ENCODE peak calls at places on chromosome 4, in eight cellular contexts. Z is SK-N-SH; X is endothelial cell; Q is ovary; J is mesothelial cell of epicardium; T is dorsolateral prefrontal cortex; R is CD8-positive, alpha-beta T cell; F is colonic mucosa. E is an unnamed sample.

GRCh38 chr4:19982556-19982955 is 269.1 kb upstream of the SLIT2 start:
- DNase-seq in Z (no peak), X (no peak), Q (no peak), J (no peak), T (no peak), R (no peak), F (no peak), E (no peak)

GRCh38 chr4:112111306-112111705 is 33.9 kb upstream of the FAM241A start:
- DNase-seq in Z (no peak), X (no peak), Q (no peak), J (no peak), T (no peak), R (no peak), F (no peak), E (no peak)

GRCh38 chr4:16140520-16141249 is 56.9 kb upstream of the PROM1 start:
- DNase-seq in Z (no peak), X (no peak), Q (no peak), J (no peak), T (no peak), R (no peak), F (peak), E (no peak)

GRCh38 chr4:140239311-140239710 is 85.3 kb upstream of the MAML3 start:
- DNase-seq in Z (no peak), X (no peak), Q (no peak), J (no peak), T (no peak), R (no peak), F (no peak), E (peak)

GRCh38 chr4:1240721-1241465 is 8.0 kb downstream of the CTBP1 start:
- DNase-seq in Z (peak), X (no peak), Q (peak), J (no peak), T (no peak), R (no peak), F (no peak), E (no peak)

GRCh38 chr4:78984593-78984992 is 45.4 kb upstream of the PAQR3 start:
- DNase-seq in Z (no peak), X (no peak), Q (no peak), J (no peak), T (no peak), R (no peak), F (no peak), E (no peak)

GRCh38 chr4:173014113-173014558 is 154.5 kb upstream of the GALNT7 start:
- DNase-seq in Z (peak), X (peak), Q (no peak), J (no peak), T (no peak), R (no peak), F (no peak), E (peak)

GRCh38 chr4:28177641-28178040 is 1317.0 kb downstream of the STIM2 start:
- DNase-seq in Z (no peak), X (no peak), Q (no peak), J (no peak), T (no peak), R (no peak), F (no peak), E (no peak)

GRCh38 chr4:78749972-78750727 is 26.0 kb upstream of the BMP2K start:
- DNase-seq in Z (no peak), X (no peak), Q (no peak), J (no peak), T (no peak), R (no peak), F (no peak), E (no peak)

GRCh38 chr4:52718123-52718522 is 33.1 kb downstream of the ERVMER34-1 start:
- DNase-seq in Z (no peak), X (no peak), Q (no peak), J (no peak), T (no peak), R (no peak), F (no peak), E (no peak)

GRCh38 chr4:20421586-20421985 is 169.9 kb downstream of the SLIT2 start:
- DNase-seq in Z (no peak), X (no peak), Q (no peak), J (no peak), T (no peak), R (no peak), F (no peak), E (no peak)

GRCh38 chr4:10729366-10729765 is 44.8 kb upstream of the CLNK start:
- DNase-seq in Z (no peak), X (no peak), Q (no peak), J (no peak), T (no peak), R (no peak), F (no peak), E (no peak)

GRCh38 chr4:121278811-121279368 is 101.9 kb downstream of the QRFPR start:
- DNase-seq in Z (no peak), X (no peak), Q (no peak), J (no peak), T (no peak), R (no peak), F (no peak), E (no peak)

GRCh38 chr4:121272526-121272925 is 108.3 kb downstream of the QRFPR start:
- DNase-seq in Z (no peak), X (no peak), Q (no peak), J (no peak), T (no peak), R (no peak), F (no peak), E (no peak)

GRCh38 chr4:121273191-121273590 is 107.6 kb downstream of the QRFPR start:
- DNase-seq in Z (no peak), X (no peak), Q (no peak), J (no peak), T (no peak), R (no peak), F (no peak), E (no peak)

GRCh38 chr4:121283319-121283718 is 97.5 kb downstream of the QRFPR start:
- DNase-seq in Z (no peak), X (no peak), Q (no peak), J (no peak), T (no peak), R (no peak), F (no peak), E (no peak)

DNA sequence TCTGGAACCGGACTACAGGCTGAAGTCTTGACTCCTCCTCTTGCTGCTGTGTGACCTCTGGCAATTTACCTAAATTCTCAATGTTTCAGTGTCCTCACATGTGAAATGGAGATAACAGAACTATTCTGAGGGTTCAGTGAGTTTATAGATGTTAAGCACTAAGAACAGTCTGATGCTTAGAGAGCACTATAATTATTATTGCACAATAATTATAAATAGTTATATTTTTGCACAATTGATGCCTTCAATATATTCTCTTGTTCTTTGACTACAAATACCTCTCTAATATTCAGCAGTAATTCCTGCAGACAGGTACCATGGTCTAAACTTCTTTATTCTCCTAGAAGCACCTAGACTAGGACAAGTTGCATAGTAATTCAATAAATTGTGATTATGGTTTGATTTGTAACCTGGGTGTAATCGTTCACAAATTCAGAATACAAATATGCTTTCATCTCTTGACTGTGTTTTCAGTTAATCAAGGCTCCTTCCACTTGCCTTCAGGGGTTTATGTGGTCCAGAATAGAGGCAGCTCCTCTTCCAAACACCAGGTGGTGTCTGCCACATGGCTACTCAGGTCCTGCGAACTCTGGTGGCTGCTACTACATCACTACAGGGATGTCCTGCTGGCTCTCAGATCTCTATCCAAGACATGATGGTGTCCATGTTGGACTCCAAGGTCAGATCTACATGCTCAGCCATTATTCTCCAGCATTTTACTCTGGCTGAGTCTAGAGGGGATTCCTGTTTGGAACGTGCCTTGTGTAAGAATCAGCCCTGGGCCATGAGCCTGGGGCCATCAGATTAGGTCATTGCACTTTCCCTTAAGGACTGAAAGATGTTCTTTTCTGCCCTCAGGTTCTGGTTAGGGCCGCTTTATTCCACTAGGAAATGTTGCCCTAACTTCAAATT is 103.4 kb downstream of the QRFPR start:
- DNase-seq in Z (peak), X (peak), Q (no peak), J (no peak), T (no peak), R (no peak), F (no peak), E (peak)
- TF ChIP-seq CTCF in Z (peak), X (peak), Q (no peak), J (no peak), T (no peak), R (no peak), F (peak), E (peak)

GRCh38 chr4:60805500-60806313 is 394.4 kb upstream of the ADGRL3 start:
- DNase-seq in Z (peak), X (peak), Q (no peak), J (no peak), T (no peak), R (no peak), F (no peak), E (peak)
- TF ChIP-seq CTCF in Z (peak), X (peak), Q (no peak), J (no peak), T (peak), R (no peak), F (peak), E (peak)

GRCh38 chr4:13112030-13112429 is 372.1 kb downstream of the RAB28 start:
- DNase-seq in Z (no peak), X (no peak), Q (no peak), J (no peak), T (no peak), R (no peak), F (no peak), E (no peak)

GRCh38 chr4:13103382-13104015 is 380.6 kb downstream of the RAB28 start:
- DNase-seq in Z (no peak), X (no peak), Q (no peak), J (no peak), T (no peak), R (no peak), F (no peak), E (no peak)

GRCh38 chr4:13109536-13109935 is 374.6 kb downstream of the RAB28 start:
- DNase-seq in Z (no peak), X (no peak), Q (no peak), J (no peak), T (no peak), R (no peak), F (no peak), E (no peak)

GRCh38 chr4:13102344-13102743 is 381.8 kb downstream of the RAB28 start:
- DNase-seq in Z (no peak), X (no peak), Q (no peak), J (no peak), T (no peak), R (no peak), F (no peak), E (no peak)

GRCh38 chr4:13108096-13108495 is 376.0 kb downstream of the RAB28 start:
- DNase-seq in Z (no peak), X (no peak), Q (no peak), J (no peak), T (no peak), R (no peak), F (no peak), E (no peak)
- TF ChIP-seq CTCF in Z (no peak), X (no peak), Q (no peak), J (no peak), T (no peak), R (no peak), F (no peak), E (peak)

DNA sequence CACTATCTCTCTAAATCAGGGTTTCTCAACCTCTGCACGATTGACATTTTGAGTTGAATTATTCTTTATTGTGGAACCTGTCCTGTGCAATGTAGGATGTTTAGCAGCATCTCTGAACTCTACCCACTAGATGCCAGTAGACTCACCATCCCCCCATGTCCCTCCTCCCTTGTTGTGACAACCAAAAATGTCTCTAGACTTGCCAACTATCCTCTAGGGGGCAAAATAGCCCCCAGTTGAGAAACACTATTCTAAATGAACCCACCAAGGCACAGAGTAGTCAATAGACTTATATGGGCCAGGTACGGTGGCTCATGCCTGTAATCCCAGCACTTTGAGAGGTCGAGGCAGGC is 49.1 kb upstream of the GAB1 start:
- DNase-seq in Z (no peak), X (no peak), Q (no peak), J (no peak), T (no peak), R (no peak), F (no peak), E (no peak)
- TF ChIP-seq CTCF in Z (no peak), X (no peak), Q (no peak), J (no peak), T (no peak), R (no peak), F (no peak), E (no peak)

DNA sequence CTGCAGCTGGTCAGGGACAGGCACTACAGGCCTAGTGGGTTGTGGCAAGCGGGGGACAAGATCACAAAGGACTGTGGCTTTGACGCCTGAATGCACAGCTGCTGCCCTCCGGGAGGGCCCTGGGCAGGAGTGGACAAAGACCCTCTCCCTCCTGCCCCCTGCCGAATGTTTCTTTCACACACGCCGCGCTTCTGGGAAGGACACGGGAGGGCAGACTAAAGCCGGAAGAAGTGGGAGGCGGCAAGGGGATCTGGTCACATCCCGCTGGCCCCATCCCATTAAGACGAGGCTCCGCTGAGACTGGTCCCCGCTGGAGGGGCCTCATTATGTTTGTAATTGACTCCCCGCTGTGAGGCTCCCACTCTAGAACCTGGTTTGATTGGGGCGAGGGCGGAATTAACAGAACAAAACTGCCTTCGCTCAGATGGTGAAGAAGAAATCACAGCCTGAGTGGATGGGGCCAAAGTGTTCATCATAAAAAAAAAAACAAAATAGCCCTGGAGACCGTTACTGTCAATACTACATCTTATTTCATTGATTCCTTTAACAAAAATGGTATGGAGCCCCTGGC is 37.8 kb upstream of the PSAPL1 start:
- DNase-seq in Z (no peak), X (no peak), Q (no peak), J (no peak), T (no peak), R (no peak), F (no peak), E (peak)
- TF ChIP-seq CTCF in Z (no peak), X (no peak), Q (no peak), J (no peak), T (no peak), R (no peak), F (no peak), E (peak)

GRCh38 chr4:165060938-165061337 is 7.3 kb downstream of the TRIM75 start:
- DNase-seq in Z (no peak), X (no peak), Q (no peak), J (no peak), T (no peak), R (no peak), F (no peak), E (no peak)
- TF ChIP-seq CTCF in Z (peak), X (no peak), Q (no peak), J (no peak), T (peak), R (no peak), F (no peak), E (peak)

GRCh38 chr4:69896530-69897116 is 34.2 kb upstream of the CSN1S1 start:
- DNase-seq in Z (no peak), X (no peak), Q (no peak), J (no peak), T (no peak), R (no peak), F (no peak), E (no peak)
- TF ChIP-seq CTCF in Z (peak), X (peak), Q (no peak), J (peak), T (peak), R (no peak), F (peak), E (peak)

GRCh38 chr4:121823505-121824170 is at the start of gene CCNA2:
- DNase-seq in Z (peak), X (peak), Q (peak), J (peak), T (peak), R (peak), F (peak), E (peak)
- TF ChIP-seq CTCF in Z (no peak), X (no peak), Q (no peak), J (no peak), T (peak), R (no peak), F (no peak), E (no peak)

GRCh38 chr4:25029479-25030282 is 1.1 kb downstream of the LGI2 start:
- DNase-seq in Z (peak), X (no peak), Q (no peak), J (no peak), T (no peak), R (no peak), F (no peak), E (no peak)

GRCh38 chr4:25031077-25031606 is 396 bp upstream of the LGI2 start:
- DNase-seq in Z (peak), X (peak), Q (peak), J (no peak), T (no peak), R (no peak), F (no peak), E (peak)

GRCh38 chr4:25030283-25031076 is at the start of gene LGI2:
- DNase-seq in Z (peak), X (peak), Q (peak), J (peak), T (peak), R (no peak), F (peak), E (peak)

DNA sequence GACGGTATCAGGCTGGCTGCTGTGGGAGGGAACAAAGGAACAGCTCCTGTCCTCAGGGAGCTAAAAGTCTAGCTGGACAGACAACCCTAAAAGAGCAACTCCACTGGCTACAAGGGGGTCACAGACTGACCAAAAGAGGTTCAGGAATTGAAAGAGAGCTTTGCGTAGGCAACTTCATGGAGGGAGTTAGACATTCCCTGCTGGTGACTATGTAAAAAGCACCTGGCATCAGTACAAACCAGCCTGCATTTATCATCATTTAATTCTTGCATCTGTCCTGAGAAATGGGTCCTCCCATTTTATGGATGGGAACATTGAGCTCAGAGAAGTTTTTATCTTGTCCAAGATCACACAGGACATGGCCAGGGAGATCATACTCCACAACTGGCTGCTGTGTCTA is 1.4 kb upstream of the LGI2 start:
- DNase-seq in Z (peak), X (no peak), Q (no peak), J (no peak), T (no peak), R (no peak), F (no peak), E (no peak)
- TF ChIP-seq CTCF in Z (peak), X (no peak), Q (no peak), J (no peak), T (no peak), R (no peak), F (no peak), E (peak)

GRCh38 chr4:85086721-85087120 is 120.2 kb upstream of the WDFY3 start:
- DNase-seq in Z (no peak), X (no peak), Q (no peak), J (no peak), T (no peak), R (no peak), F (no peak), E (peak)

GRCh38 chr4:85081196-85081595 is 114.7 kb upstream of the WDFY3 start:
- DNase-seq in Z (no peak), X (no peak), Q (no peak), J (no peak), T (no peak), R (no peak), F (no peak), E (no peak)

DNA sequence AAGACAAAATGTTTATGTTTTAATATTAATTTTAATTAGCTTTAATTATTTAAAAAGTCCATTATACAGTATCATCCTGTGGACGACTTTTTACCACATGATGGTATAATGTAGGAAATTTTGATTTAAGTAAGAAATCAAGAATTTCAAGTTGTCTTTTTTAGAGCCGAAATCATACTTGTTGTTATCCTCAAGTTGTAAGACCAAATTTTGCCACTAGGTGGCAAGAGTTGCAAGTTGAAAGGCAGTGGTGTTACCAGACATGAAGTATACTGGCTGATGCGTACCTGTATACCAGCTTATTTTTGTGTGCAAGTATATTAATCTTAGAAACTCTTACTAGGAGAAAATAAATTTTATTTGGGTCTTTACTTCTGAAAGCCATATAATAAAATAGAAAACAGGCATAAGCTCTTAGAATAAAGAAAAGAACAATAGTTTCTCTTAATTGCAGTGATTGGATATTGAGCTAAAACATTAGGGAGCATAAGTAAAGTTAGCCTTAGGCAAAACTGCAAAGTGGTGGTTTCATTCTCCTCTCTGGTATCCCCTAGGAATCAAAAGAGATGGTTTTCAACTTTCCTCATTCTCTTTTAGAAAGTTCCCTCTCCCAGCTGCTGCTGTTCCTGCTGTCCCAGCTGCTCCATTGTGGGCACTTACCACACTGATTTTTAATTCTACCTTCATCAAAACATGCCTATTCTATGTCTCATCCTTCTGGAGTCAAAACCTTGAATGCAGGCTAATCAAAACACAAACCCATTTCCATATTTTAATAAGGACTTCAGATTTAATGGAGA is 118.1 kb upstream of the WDFY3 start:
- DNase-seq in Z (peak), X (peak), Q (no peak), J (no peak), T (no peak), R (no peak), F (peak), E (peak)
- TF ChIP-seq CTCF in Z (peak), X (peak), Q (peak), J (peak), T (peak), R (peak), F (peak), E (peak)